ENCODE peak calls at places on chromosomes 7 and 10, in six cellular contexts. L is iPS-NIHi11, B is Daoy, X is foreskin fibroblast, O is H54, W is NCI-H2171 treated with DMSO at 0.1 percent for 48 hours. G is an unnamed sample.

GRCh38 chr7:3495957-3496356 is 194.9 kb downstream of the SDK1 start:
- DNase-seq in W (no peak), O (no peak), L (no peak), B (no peak), X (no peak), G (no peak)

GRCh38 chr7:139699640-139700504 is 77.9 kb downstream of the HIPK2 start:
- DNase-seq in O (no peak), B (no peak), W (no peak), X (no peak), L (peak), G (no peak)

GRCh38 chr10:77692782-77693181 is 55.2 kb upstream of the KCNMA1 start:
- DNase-seq in W (no peak), L (no peak), X (peak), B (peak), O (peak), G (no peak)

GRCh38 chr7:69599879-69600764 is 1.8 kb downstream of the AUTS2 start:
- DNase-seq in O (peak), W (peak), X (no peak), L (no peak), B (peak), G (no peak)

GRCh38 chr10:93451244-93451947 is 30.7 kb downstream of the MYOF start:
- DNase-seq in B (no peak), L (no peak), X (no peak), W (no peak), O (no peak), G (no peak)

GRCh38 chr10:49759787-49760551 is 2.2 kb downstream of the OGDHL start:
- DNase-seq in B (no peak), O (no peak), L (peak), W (no peak), X (no peak), G (no peak)

GRCh38 chr7:140610204-140611165 is 30.1 kb downstream of the DENND2A start:
- DNase-seq in L (no peak), X (no peak), O (no peak), B (no peak), W (peak), G (no peak)

GRCh38 chr10:25867321-25867720 is 66.7 kb upstream of the MYO3A start:
- DNase-seq in B (peak), O (no peak), W (no peak), X (no peak), L (no peak), G (no peak)

GRCh38 chr7:82527831-82528230 is 84.3 kb upstream of the CACNA2D1 start:
- DNase-seq in W (no peak), B (peak), L (no peak), X (peak), O (no peak), G (no peak)

GRCh38 chr10:126570631-126571170 is 99.8 kb downstream of the C10orf90 start:
- DNase-seq in W (no peak), O (no peak), B (no peak), L (no peak), X (no peak), G (no peak)

GRCh38 chr7:73358590-73359275 is 30.8 kb downstream of the FKBP6 start:
- DNase-seq in W (no peak), O (no peak), L (no peak), X (no peak), B (no peak), G (no peak)

GRCh38 chr7:139687980-139688632 is 89.7 kb downstream of the HIPK2 start:
- DNase-seq in O (peak), X (no peak), B (peak), L (no peak), W (no peak), G (no peak)